ENCODE peak calls at places on chromosomes 16 and 17, in five cellular contexts. One of them, this sample, is unnamed.

GRCh38 chr17:17792551-17793377 is 44.0 kb downstream of the SREBF1 start:
- DNase-seq in HS-27A: no peak
- DNase-seq in fibroblast of mammary gland: peak
- DNase-seq in stimulated activated CD4-positive, alpha-beta T cell treated with anti-CD3 and anti-CD28 coated beads, Interleukin-1b, Interleukin-23, amount 100 ng/mL, for 1 hour: no peak
- DNase-seq in NCI-H2171: peak
- DNase-seq in this sample: no peak

GRCh38 chr16:83390759-83391158 is 417.0 kb upstream of the HSBP1 start:
- DNase-seq in NCI-H2171: no peak
- DNase-seq in fibroblast of mammary gland: peak
- DNase-seq in HS-27A: no peak
- DNase-seq in stimulated activated CD4-positive, alpha-beta T cell treated with anti-CD3 and anti-CD28 coated beads, Interleukin-1b, Interleukin-23, amount 100 ng/mL, for 1 hour: no peak
- DNase-seq in this sample: no peak

GRCh38 chr16:86765389-86766026 is 187.2 kb downstream of the FOXL1 start:
- DNase-seq in fibroblast of mammary gland: no peak
- DNase-seq in HS-27A: no peak
- DNase-seq in NCI-H2171: no peak
- DNase-seq in stimulated activated CD4-positive, alpha-beta T cell treated with anti-CD3 and anti-CD28 coated beads, Interleukin-1b, Interleukin-23, amount 100 ng/mL, for 1 hour: no peak
- DNase-seq in this sample: no peak

GRCh38 chr17:30296499-30297038 is 4.8 kb upstream of the BLMH start:
- DNase-seq in stimulated activated CD4-positive, alpha-beta T cell treated with anti-CD3 and anti-CD28 coated beads, Interleukin-1b, Interleukin-23, amount 100 ng/mL, for 1 hour: no peak
- DNase-seq in fibroblast of mammary gland: no peak
- DNase-seq in HS-27A: no peak
- DNase-seq in NCI-H2171: no peak
- DNase-seq in this sample: no peak

GRCh38 chr16:77944631-77945030 is 77.7 kb upstream of the CLEC3A start:
- DNase-seq in fibroblast of mammary gland: no peak
- DNase-seq in stimulated activated CD4-positive, alpha-beta T cell treated with anti-CD3 and anti-CD28 coated beads, Interleukin-1b, Interleukin-23, amount 100 ng/mL, for 1 hour: no peak
- DNase-seq in HS-27A: no peak
- DNase-seq in NCI-H2171: no peak
- DNase-seq in this sample: no peak

GRCh38 chr17:64920026-64920418 is 744 bp upstream of the LRRC37A3 start:
- DNase-seq in fibroblast of mammary gland: peak
- DNase-seq in NCI-H2171: no peak
- DNase-seq in HS-27A: no peak
- DNase-seq in stimulated activated CD4-positive, alpha-beta T cell treated with anti-CD3 and anti-CD28 coated beads, Interleukin-1b, Interleukin-23, amount 100 ng/mL, for 1 hour: no peak
- DNase-seq in this sample: peak

GRCh38 chr17:50118076-50118827 is 11.7 kb downstream of the SAMD14 start:
- DNase-seq in NCI-H2171: no peak
- DNase-seq in stimulated activated CD4-positive, alpha-beta T cell treated with anti-CD3 and anti-CD28 coated beads, Interleukin-1b, Interleukin-23, amount 100 ng/mL, for 1 hour: no peak
- DNase-seq in HS-27A: no peak
- DNase-seq in fibroblast of mammary gland: no peak
- DNase-seq in this sample: no peak

GRCh38 chr16:80027007-80027965 is 426.7 kb upstream of the MAF start:
- DNase-seq in stimulated activated CD4-positive, alpha-beta T cell treated with anti-CD3 and anti-CD28 coated beads, Interleukin-1b, Interleukin-23, amount 100 ng/mL, for 1 hour: peak
- DNase-seq in fibroblast of mammary gland: peak
- DNase-seq in NCI-H2171: no peak
- DNase-seq in HS-27A: peak
- DNase-seq in this sample: peak

GRCh38 chr16:82031116-82032084 is 3.7 kb upstream of the HSD17B2 start:
- DNase-seq in NCI-H2171: peak
- DNase-seq in HS-27A: peak
- DNase-seq in stimulated activated CD4-positive, alpha-beta T cell treated with anti-CD3 and anti-CD28 coated beads, Interleukin-1b, Interleukin-23, amount 100 ng/mL, for 1 hour: no peak
- DNase-seq in fibroblast of mammary gland: peak
- DNase-seq in this sample: no peak

GRCh38 chr16:1794221-1794871 is 841 bp upstream of the IGFALS start:
- DNase-seq in stimulated activated CD4-positive, alpha-beta T cell treated with anti-CD3 and anti-CD28 coated beads, Interleukin-1b, Interleukin-23, amount 100 ng/mL, for 1 hour: no peak
- DNase-seq in fibroblast of mammary gland: no peak
- DNase-seq in HS-27A: no peak
- DNase-seq in NCI-H2171: no peak
- DNase-seq in this sample: peak

GRCh38 chr17:73643012-73643845 is 1.0 kb downstream of the SDK2 start:
- DNase-seq in stimulated activated CD4-positive, alpha-beta T cell treated with anti-CD3 and anti-CD28 coated beads, Interleukin-1b, Interleukin-23, amount 100 ng/mL, for 1 hour: no peak
- DNase-seq in HS-27A: no peak
- DNase-seq in NCI-H2171: peak
- DNase-seq in fibroblast of mammary gland: no peak
- DNase-seq in this sample: peak

GRCh38 chr16:12546918-12547607 is 256.6 kb downstream of the CPPED1 start:
- DNase-seq in HS-27A: no peak
- DNase-seq in fibroblast of mammary gland: no peak
- DNase-seq in stimulated activated CD4-positive, alpha-beta T cell treated with anti-CD3 and anti-CD28 coated beads, Interleukin-1b, Interleukin-23, amount 100 ng/mL, for 1 hour: no peak
- DNase-seq in NCI-H2171: no peak
- DNase-seq in this sample: no peak

GRCh38 chr17:41308251-41308917 is 725 bp downstream of the KRTAP16-1 start:
- DNase-seq in HS-27A: no peak
- DNase-seq in stimulated activated CD4-positive, alpha-beta T cell treated with anti-CD3 and anti-CD28 coated beads, Interleukin-1b, Interleukin-23, amount 100 ng/mL, for 1 hour: peak
- DNase-seq in fibroblast of mammary gland: no peak
- DNase-seq in NCI-H2171: no peak
- DNase-seq in this sample: no peak

GRCh38 chr17:7383742-7384488 is 3.0 kb downstream of the TNK1 start:
- DNase-seq in HS-27A: no peak
- DNase-seq in NCI-H2171: no peak
- DNase-seq in fibroblast of mammary gland: no peak
- DNase-seq in stimulated activated CD4-positive, alpha-beta T cell treated with anti-CD3 and anti-CD28 coated beads, Interleukin-1b, Interleukin-23, amount 100 ng/mL, for 1 hour: peak
- DNase-seq in this sample: peak

GRCh38 chr17:850828-851759 is 68.9 kb downstream of the MRM3 start:
- DNase-seq in stimulated activated CD4-positive, alpha-beta T cell treated with anti-CD3 and anti-CD28 coated beads, Interleukin-1b, Interleukin-23, amount 100 ng/mL, for 1 hour: no peak
- DNase-seq in HS-27A: no peak
- DNase-seq in NCI-H2171: peak
- DNase-seq in fibroblast of mammary gland: peak
- DNase-seq in this sample: peak

GRCh38 chr17:63221941-63222340 is 224.2 kb downstream of the CYB561 start:
- DNase-seq in NCI-H2171: no peak
- DNase-seq in fibroblast of mammary gland: no peak
- DNase-seq in stimulated activated CD4-positive, alpha-beta T cell treated with anti-CD3 and anti-CD28 coated beads, Interleukin-1b, Interleukin-23, amount 100 ng/mL, for 1 hour: no peak
- DNase-seq in HS-27A: no peak
- DNase-seq in this sample: no peak

GRCh38 chr17:32933881-32934280 is 5.9 kb downstream of the TMEM98 start:
- DNase-seq in NCI-H2171: no peak
- DNase-seq in stimulated activated CD4-positive, alpha-beta T cell treated with anti-CD3 and anti-CD28 coated beads, Interleukin-1b, Interleukin-23, amount 100 ng/mL, for 1 hour: no peak
- DNase-seq in HS-27A: no peak
- DNase-seq in fibroblast of mammary gland: no peak
- DNase-seq in this sample: peak

GRCh38 chr17:29566473-29567361 is at the start of gene ABHD15:
- DNase-seq in HS-27A: no peak
- DNase-seq in stimulated activated CD4-positive, alpha-beta T cell treated with anti-CD3 and anti-CD28 coated beads, Interleukin-1b, Interleukin-23, amount 100 ng/mL, for 1 hour: no peak
- DNase-seq in NCI-H2171: peak
- DNase-seq in fibroblast of mammary gland: peak
- DNase-seq in this sample: peak

GRCh38 chr16:27389272-27389961 is 12.6 kb upstream of the IL21R start:
- DNase-seq in HS-27A: no peak
- DNase-seq in fibroblast of mammary gland: no peak
- DNase-seq in stimulated activated CD4-positive, alpha-beta T cell treated with anti-CD3 and anti-CD28 coated beads, Interleukin-1b, Interleukin-23, amount 100 ng/mL, for 1 hour: no peak
- DNase-seq in NCI-H2171: no peak
- DNase-seq in this sample: no peak

GRCh38 chr16:29852654-29853053 is 10.4 kb downstream of the CDIPT start:
- DNase-seq in HS-27A: no peak
- DNase-seq in stimulated activated CD4-positive, alpha-beta T cell treated with anti-CD3 and anti-CD28 coated beads, Interleukin-1b, Interleukin-23, amount 100 ng/mL, for 1 hour: no peak
- DNase-seq in fibroblast of mammary gland: peak
- DNase-seq in NCI-H2171: no peak
- DNase-seq in this sample: no peak

GRCh38 chr17:34503804-34504203 is 75.6 kb upstream of the TMEM132E start:
- DNase-seq in HS-27A: no peak
- DNase-seq in stimulated activated CD4-positive, alpha-beta T cell treated with anti-CD3 and anti-CD28 coated beads, Interleukin-1b, Interleukin-23, amount 100 ng/mL, for 1 hour: no peak
- DNase-seq in NCI-H2171: no peak
- DNase-seq in fibroblast of mammary gland: no peak
- DNase-seq in this sample: no peak

GRCh38 chr17:77466596-77467223 is 325.9 kb downstream of the SEC14L1 start:
- DNase-seq in stimulated activated CD4-positive, alpha-beta T cell treated with anti-CD3 and anti-CD28 coated beads, Interleukin-1b, Interleukin-23, amount 100 ng/mL, for 1 hour: no peak
- DNase-seq in fibroblast of mammary gland: no peak
- DNase-seq in NCI-H2171: no peak
- DNase-seq in HS-27A: no peak
- DNase-seq in this sample: no peak

GRCh38 chr16:55433535-55433934 is 45.5 kb upstream of the MMP2 start:
- DNase-seq in stimulated activated CD4-positive, alpha-beta T cell treated with anti-CD3 and anti-CD28 coated beads, Interleukin-1b, Interleukin-23, amount 100 ng/mL, for 1 hour: no peak
- DNase-seq in fibroblast of mammary gland: no peak
- DNase-seq in NCI-H2171: no peak
- DNase-seq in HS-27A: no peak
- DNase-seq in this sample: no peak

GRCh38 chr17:32769846-32770245 is 107.1 kb downstream of the MYO1D start:
- DNase-seq in stimulated activated CD4-positive, alpha-beta T cell treated with anti-CD3 and anti-CD28 coated beads, Interleukin-1b, Interleukin-23, amount 100 ng/mL, for 1 hour: no peak
- DNase-seq in HS-27A: no peak
- DNase-seq in NCI-H2171: peak
- DNase-seq in fibroblast of mammary gland: peak
- DNase-seq in this sample: no peak

GRCh38 chr16:70577256-70577698 is 53.7 kb downstream of the SF3B3 start:
- DNase-seq in HS-27A: peak
- DNase-seq in fibroblast of mammary gland: peak
- DNase-seq in NCI-H2171: no peak
- DNase-seq in stimulated activated CD4-positive, alpha-beta T cell treated with anti-CD3 and anti-CD28 coated beads, Interleukin-1b, Interleukin-23, amount 100 ng/mL, for 1 hour: no peak
- DNase-seq in this sample: no peak

GRCh38 chr16:84927621-84928591 is 83.4 kb downstream of the ZDHHC7 start:
- DNase-seq in HS-27A: no peak
- DNase-seq in fibroblast of mammary gland: no peak
- DNase-seq in stimulated activated CD4-positive, alpha-beta T cell treated with anti-CD3 and anti-CD28 coated beads, Interleukin-1b, Interleukin-23, amount 100 ng/mL, for 1 hour: no peak
- DNase-seq in NCI-H2171: no peak
- DNase-seq in this sample: no peak

GRCh38 chr17:36730095-36730808 is 128.9 kb downstream of the MRM1 start:
- DNase-seq in fibroblast of mammary gland: no peak
- DNase-seq in NCI-H2171: no peak
- DNase-seq in HS-27A: no peak
- DNase-seq in stimulated activated CD4-positive, alpha-beta T cell treated with anti-CD3 and anti-CD28 coated beads, Interleukin-1b, Interleukin-23, amount 100 ng/mL, for 1 hour: no peak
- DNase-seq in this sample: peak

GRCh38 chr16:48384305-48384981 is 770 bp downstream of the SIAH1 start:
- DNase-seq in stimulated activated CD4-positive, alpha-beta T cell treated with anti-CD3 and anti-CD28 coated beads, Interleukin-1b, Interleukin-23, amount 100 ng/mL, for 1 hour: no peak
- DNase-seq in HS-27A: no peak
- DNase-seq in fibroblast of mammary gland: peak
- DNase-seq in NCI-H2171: peak
- DNase-seq in this sample: peak

This sample was measured in ecto neural progenitor cell.